ENCODE peak calls at places on chromosomes 6 and 20, in ten cellular contexts. M is HepG2; V is adipocyte; T is psoas muscle; L is NT2/D1; Z is Caco-2; X is effector memory CD4-positive, alpha-beta T cell; S is ovary; E is cardiac muscle cell; K is Peyer's patch. A is an unnamed sample. For H3K4me1 and H3K9me3, the result is how much of the 10 kb centered on the place peaks cover.

GRCh38 chr6:166204852-166205650 is 37.4 kb upstream of the TBXT start:
- DNase-seq in K (no peak), S (no peak), E (no peak), Z (no peak), X (no peak), T (no peak), L (no peak), V (no peak), M (no peak), A (no peak)

GRCh38 chr6:170155464-170156196 is 135.2 kb downstream of the DLL1 start:
- DNase-seq in E (no peak), K (no peak), V (no peak), L (no peak), S (no peak), X (no peak), M (no peak), Z (no peak), T (no peak), A (no peak)

GRCh38 chr20:61756966-61757677 is 308.6 kb downstream of the TAF4 start:
- DNase-seq in X (no peak), L (no peak), E (no peak), Z (no peak), K (peak), T (no peak), M (no peak), V (no peak), S (no peak), A (no peak)

GRCh38 chr20:37539956-37540455 is 12.3 kb upstream of the BLCAP start:
- DNase-seq in T (no peak), M (no peak), L (no peak), X (no peak), V (no peak), K (no peak), S (no peak), Z (peak), E (no peak), A (no peak)

GRCh38 chr6:36302227-36302976 is 32.5 kb downstream of the PNPLA1 start:
- DNase-seq in X (peak), S (peak), V (peak), T (peak), M (peak), Z (peak), K (peak), E (peak), L (peak), A (peak)

GRCh38 chr6:159777240-159777904 is 12.0 kb downstream of the TCP1 start:
- DNase-seq in Z (no peak), K (no peak), E (no peak), S (no peak), X (no peak), V (no peak), L (no peak), M (no peak), T (no peak), A (no peak)

GRCh38 chr20:7029005-7029404 is 261.5 kb downstream of the BMP2 start:
- DNase-seq in V (no peak), Z (no peak), L (no peak), K (no peak), T (no peak), S (no peak), X (no peak), M (no peak), E (no peak), A (no peak)

GRCh38 chr6:157575436-157576145 is 194.6 kb downstream of the ZDHHC14 start:
- DNase-seq in S (no peak), X (no peak), T (no peak), Z (no peak), V (no peak), L (no peak), E (no peak), M (no peak), K (no peak), A (no peak)

GRCh38 chr6:149385998-149386646 is 13.9 kb upstream of the SUMO4 start:
- DNase-seq in L (no peak), V (no peak), X (no peak), K (no peak), S (no peak), T (no peak), Z (no peak), M (no peak), E (no peak), A (no peak)

GRCh38 chr6:141202641-141203040 is 930.1 kb upstream of the GJE1 start:
- DNase-seq in S (no peak), M (no peak), K (no peak), E (no peak), Z (no peak), T (no peak), L (no peak), X (no peak), V (no peak), A (no peak)

GRCh38 chr6:12601881-12602280 is 114.7 kb upstream of the PHACTR1 start:
- DNase-seq in Z (no peak), L (no peak), X (no peak), S (no peak), T (no peak), K (no peak), M (no peak), V (peak), E (peak), A (no peak)

GRCh38 chr6:12602951-12603710 is 113.4 kb upstream of the PHACTR1 start:
- DNase-seq in M (peak), S (no peak), K (no peak), L (no peak), X (no peak), E (peak), T (no peak), Z (peak), V (peak), A (no peak)

GRCh38 chr6:12595161-12595792 is 121.3 kb upstream of the PHACTR1 start:
- DNase-seq in X (no peak), E (peak), T (no peak), Z (no peak), S (no peak), K (no peak), V (no peak), L (no peak), M (no peak), A (no peak)

GRCh38 chr6:12602342-12602741 is 114.2 kb upstream of the PHACTR1 start:
- DNase-seq in X (no peak), L (no peak), M (no peak), T (no peak), K (no peak), S (no peak), Z (peak), V (peak), E (peak), A (no peak)

DNA sequence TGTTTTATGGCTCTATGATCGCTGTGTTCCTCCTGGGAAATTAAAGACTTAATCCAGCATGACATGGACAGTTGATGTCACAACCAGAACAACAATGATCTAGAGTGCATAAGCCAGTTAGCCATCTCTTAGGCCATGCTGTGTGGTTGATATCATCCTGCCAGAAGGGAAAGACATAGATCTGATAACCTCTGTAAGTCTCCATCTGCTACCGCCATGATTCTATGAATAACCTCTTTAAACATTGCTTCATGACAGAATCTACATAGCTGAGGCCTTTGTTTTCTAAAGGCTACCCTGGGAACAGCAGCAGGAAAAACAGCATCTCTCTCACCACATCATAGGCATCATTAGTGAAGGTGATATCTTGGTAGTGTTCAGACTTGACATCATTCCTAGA is 117.6 kb upstream of the PHACTR1 start:
- DNase-seq in Z (no peak), T (no peak), V (no peak), S (no peak), K (no peak), M (no peak), X (no peak), L (no peak), E (no peak), A (no peak)
- H3K4me1 ChIP-seq in Z (under half), T (under half), V (under half), S (under half), K (under half), M (under half), X (under half), L (under half), E (under half), A (under half)

GRCh38 chr20:50886184-50886790 is 45.0 kb downstream of the ADNP start:
- DNase-seq in V (no peak), L (no peak), Z (no peak), X (no peak), S (no peak), T (no peak), E (no peak), M (no peak), K (no peak), A (no peak)

GRCh38 chr20:50895111-50895830 is 36.0 kb downstream of the ADNP start:
- DNase-seq in K (no peak), E (no peak), L (no peak), T (no peak), M (peak), V (no peak), X (no peak), S (no peak), Z (peak), A (no peak)

GRCh38 chr20:50892394-50892793 is 38.8 kb downstream of the ADNP start:
- DNase-seq in E (no peak), L (no peak), M (no peak), T (no peak), X (no peak), Z (no peak), V (no peak), K (no peak), S (no peak), A (no peak)

GRCh38 chr20:50893620-50894019 is 37.6 kb downstream of the ADNP start:
- DNase-seq in L (no peak), M (no peak), S (no peak), E (no peak), V (no peak), T (no peak), Z (no peak), K (no peak), X (no peak), A (no peak)

DNA sequence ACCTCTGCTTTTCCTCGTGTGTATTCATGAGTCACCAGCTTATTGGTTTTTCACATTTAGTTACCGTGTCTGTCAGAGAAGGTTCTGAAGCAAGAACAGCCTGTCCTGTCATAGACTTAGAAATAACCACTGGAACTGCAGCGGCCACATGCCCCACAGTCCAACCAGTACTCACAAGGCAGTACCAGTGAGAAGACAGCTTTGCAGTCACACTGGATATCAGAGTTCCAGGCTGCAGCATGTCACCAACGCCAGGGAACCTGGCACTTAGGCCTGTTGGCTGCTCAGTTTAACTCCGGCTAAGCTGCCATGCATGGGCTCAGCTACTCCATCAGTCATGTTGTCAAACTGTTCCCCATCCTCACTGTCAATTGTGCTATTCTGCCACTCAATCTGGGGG is 40.1 kb downstream of the ADNP start:
- DNase-seq in S (no peak), T (no peak), L (no peak), X (no peak), K (no peak), E (peak), Z (no peak), M (no peak), V (no peak), A (no peak)
- H3K4me3 ChIP-seq in S (no peak), T (no peak), L (no peak), X (no peak), K (no peak), E (no peak), Z (no peak), M (no peak), V (no peak), A (no peak)

DNA sequence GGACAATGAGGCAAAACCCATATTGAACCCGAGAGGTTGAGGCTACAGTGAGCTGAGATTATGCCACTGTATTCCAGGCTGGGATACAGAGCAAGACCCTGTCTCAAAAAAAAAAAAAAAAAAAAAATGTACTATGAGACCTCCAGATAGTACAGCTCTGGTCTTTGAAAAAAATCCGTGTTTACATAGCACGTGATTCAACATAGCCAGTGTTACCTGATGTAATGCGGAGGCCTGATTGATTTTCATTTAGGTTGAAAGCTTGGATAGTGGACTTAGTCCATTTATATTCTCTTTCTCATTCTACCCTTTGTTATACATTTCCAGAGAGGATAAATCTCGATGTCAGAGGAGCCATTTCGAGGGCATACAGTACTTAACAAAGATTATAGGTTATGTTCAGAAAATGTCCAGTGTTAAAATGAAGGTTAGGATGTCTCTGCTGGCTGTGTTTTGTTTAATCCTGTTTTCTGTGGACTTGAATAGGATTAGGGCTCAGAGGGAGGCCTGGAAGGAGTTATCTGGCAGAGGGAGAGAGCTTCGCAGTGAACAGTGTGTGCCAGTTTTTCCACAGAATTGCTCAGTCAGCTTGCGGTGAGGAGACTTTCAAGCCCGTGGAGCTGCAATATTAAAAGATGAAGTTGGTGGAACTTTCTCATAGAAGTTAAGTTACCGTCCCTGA is 33.9 kb upstream of the BCLAF1 start:
- DNase-seq in K (no peak), M (no peak), E (peak), S (peak), L (no peak), V (peak), X (no peak), Z (no peak), T (no peak), A (peak)
- H3K9me3 ChIP-seq in K (under half), M (under half), E (under half), S (under half), L (under half), V (under half), X (under half), Z (under half), T (under half), A (under half)

DNA sequence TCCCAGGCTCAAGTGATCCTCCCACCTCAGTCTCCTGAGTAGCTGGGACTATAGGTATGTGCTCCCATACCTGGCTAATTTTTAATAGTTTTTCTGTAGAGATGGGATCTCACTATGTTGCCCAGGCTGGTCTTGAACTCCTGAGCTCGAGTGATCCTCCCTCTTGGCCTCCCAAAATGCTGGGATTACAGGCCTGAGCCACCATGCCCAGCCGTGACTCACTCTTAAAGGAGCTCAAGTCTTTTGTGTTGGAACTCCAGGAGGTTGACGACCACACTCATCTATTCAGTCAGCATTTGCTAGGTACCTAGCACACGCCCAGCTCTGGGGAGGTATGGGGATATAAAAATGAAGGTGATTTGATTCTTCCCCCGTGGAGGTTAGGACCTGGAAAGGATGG is 62.8 kb downstream of the UTRN start:
- DNase-seq in M (no peak), T (no peak), K (no peak), Z (no peak), S (no peak), E (no peak), X (no peak), L (no peak), V (no peak), A (no peak)
- H3K4me1 ChIP-seq in M (half or more), T (half or more), K (under half), Z (under half), S (under half), E (under half), X (half or more), L (under half), V (under half), A (under half)

A was measured in HAP-1.